ENCODE peak calls at places on chromosomes 6 and 20, in eight cellular contexts. One of them, this sample, is unnamed.

GRCh38 chr6:107846262-107846795 is 22.2 kb upstream of the SCML4 start:
- DNase-seq in CD8-positive, alpha-beta T cell: no peak
- DNase-seq in psoas muscle: no peak
- DNase-seq in stomach: no peak
- DNase-seq in H9: no peak
- DNase-seq in BE2C: no peak
- DNase-seq in heart left ventricle: no peak
- DNase-seq in GM23338: no peak
- DNase-seq in this sample: no peak

GRCh38 chr6:151313060-151313459 is 73.3 kb downstream of the AKAP12 start:
- DNase-seq in CD8-positive, alpha-beta T cell: no peak
- DNase-seq in psoas muscle: no peak
- DNase-seq in stomach: no peak
- DNase-seq in H9: peak; percentile 63
- DNase-seq in BE2C: no peak
- DNase-seq in heart left ventricle: no peak
- DNase-seq in GM23338: peak; percentile 85
- DNase-seq in this sample: no peak

GRCh38 chr20:41100001-41100480 is 37.3 kb upstream of the PLCG1 start:
- DNase-seq in CD8-positive, alpha-beta T cell: no peak
- DNase-seq in psoas muscle: no peak
- DNase-seq in stomach: no peak
- DNase-seq in H9: no peak
- DNase-seq in BE2C: no peak
- DNase-seq in heart left ventricle: no peak
- DNase-seq in GM23338: no peak
- DNase-seq in this sample: no peak

GRCh38 chr6:129212081-129212480 is 329.1 kb downstream of the LAMA2 start:
- DNase-seq in CD8-positive, alpha-beta T cell: no peak
- DNase-seq in psoas muscle: no peak
- DNase-seq in stomach: no peak
- DNase-seq in H9: no peak
- DNase-seq in BE2C: no peak
- DNase-seq in heart left ventricle: no peak
- DNase-seq in GM23338: no peak
- DNase-seq in this sample: no peak

GRCh38 chr6:139654888-139655782 is 280.7 kb upstream of the CITED2 start:
- DNase-seq in CD8-positive, alpha-beta T cell: no peak
- DNase-seq in psoas muscle: no peak
- DNase-seq in stomach: no peak
- DNase-seq in H9: peak; percentile 32
- DNase-seq in BE2C: no peak
- DNase-seq in heart left ventricle: no peak
- DNase-seq in GM23338: peak; percentile 39
- DNase-seq in this sample: no peak

GRCh38 chr6:139017227-139017626 is 11.3 kb upstream of the ABRACL start:
- DNase-seq in CD8-positive, alpha-beta T cell: no peak
- DNase-seq in psoas muscle: no peak
- DNase-seq in stomach: no peak
- DNase-seq in H9: no peak
- DNase-seq in BE2C: no peak
- DNase-seq in heart left ventricle: no peak
- DNase-seq in GM23338: no peak
- DNase-seq in this sample: no peak

GRCh38 chr6:31834367-31834703 is 6.8 kb downstream of the HSPA1B start:
- DNase-seq in CD8-positive, alpha-beta T cell: peak; percentile 51
- DNase-seq in psoas muscle: peak; percentile 89
- DNase-seq in stomach: peak; percentile 87
- DNase-seq in H9: peak; percentile 86
- DNase-seq in BE2C: peak; percentile 92
- DNase-seq in heart left ventricle: peak; percentile 92
- DNase-seq in GM23338: peak; percentile 94
- DNase-seq in this sample: peak; percentile 68

GRCh38 chr6:93394471-93394870 is 24.9 kb downstream of the EPHA7 start:
- DNase-seq in CD8-positive, alpha-beta T cell: no peak
- DNase-seq in psoas muscle: no peak
- DNase-seq in stomach: no peak
- DNase-seq in H9: no peak
- DNase-seq in BE2C: no peak
- DNase-seq in heart left ventricle: no peak
- DNase-seq in GM23338: no peak
- DNase-seq in this sample: no peak

GRCh38 chr6:42729731-42730130 is 7.3 kb upstream of the PRPH2 start:
- DNase-seq in CD8-positive, alpha-beta T cell: no peak
- DNase-seq in psoas muscle: no peak
- DNase-seq in stomach: no peak
- DNase-seq in H9: no peak
- DNase-seq in BE2C: no peak
- DNase-seq in heart left ventricle: no peak
- DNase-seq in GM23338: no peak
- DNase-seq in this sample: no peak

GRCh38 chr6:150691463-150691862 is 91.8 kb downstream of the PLEKHG1 start:
- DNase-seq in CD8-positive, alpha-beta T cell: no peak
- DNase-seq in psoas muscle: no peak
- DNase-seq in stomach: no peak
- DNase-seq in H9: no peak
- DNase-seq in BE2C: no peak
- DNase-seq in heart left ventricle: no peak
- DNase-seq in GM23338: no peak
- DNase-seq in this sample: no peak

GRCh38 chr6:19986691-19987438 is 149.7 kb downstream of the ID4 start:
- DNase-seq in CD8-positive, alpha-beta T cell: no peak
- DNase-seq in psoas muscle: no peak
- DNase-seq in stomach: no peak
- DNase-seq in H9: no peak
- DNase-seq in BE2C: no peak
- DNase-seq in heart left ventricle: no peak
- DNase-seq in GM23338: no peak
- DNase-seq in this sample: no peak

GRCh38 chr6:3569817-3570216 is 113.0 kb upstream of the SLC22A23 start:
- DNase-seq in CD8-positive, alpha-beta T cell: no peak
- DNase-seq in psoas muscle: no peak
- DNase-seq in stomach: no peak
- DNase-seq in H9: no peak
- DNase-seq in BE2C: no peak
- DNase-seq in heart left ventricle: no peak
- DNase-seq in GM23338: no peak
- DNase-seq in this sample: no peak

GRCh38 chr6:110748458-110748857 is 66.8 kb downstream of the CDK19 start:
- DNase-seq in CD8-positive, alpha-beta T cell: no peak
- DNase-seq in psoas muscle: no peak
- DNase-seq in stomach: no peak
- DNase-seq in H9: no peak
- DNase-seq in BE2C: no peak
- DNase-seq in heart left ventricle: no peak
- DNase-seq in GM23338: no peak
- DNase-seq in this sample: no peak

DNA sequence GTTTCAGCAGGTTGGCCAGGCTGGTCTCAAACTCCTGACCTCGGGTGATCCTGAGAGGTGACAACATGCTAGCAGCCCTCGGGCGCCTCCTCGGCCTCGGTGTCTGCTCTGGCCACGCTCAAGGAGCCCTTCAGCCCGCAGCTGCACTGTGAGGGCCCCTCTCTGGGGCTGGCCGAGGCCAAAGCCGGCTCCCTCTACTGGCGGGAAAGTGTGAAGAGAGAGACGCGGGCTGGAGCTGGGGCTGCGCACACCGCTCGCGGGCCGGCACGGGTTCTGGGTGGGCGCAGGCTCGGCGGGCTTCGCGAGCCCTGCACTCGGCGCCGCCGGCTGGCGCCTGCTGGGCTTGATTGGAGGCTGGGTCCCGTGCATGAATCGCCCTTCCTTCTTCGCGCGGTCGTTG is 80.8 kb upstream of the RBM24 start:
- DNase-seq in CD8-positive, alpha-beta T cell: no peak
- DNase-seq in psoas muscle: no peak
- DNase-seq in stomach: no peak
- DNase-seq in H9: peak; percentile 91
- DNase-seq in BE2C: no peak
- DNase-seq in heart left ventricle: no peak
- DNase-seq in GM23338: peak; percentile 91
- DNase-seq in this sample: no peak
- TF ChIP-seq CTCF in CD8-positive, alpha-beta T cell: no peak
- TF ChIP-seq CTCF in psoas muscle: no peak
- TF ChIP-seq CTCF in stomach: no peak
- TF ChIP-seq CTCF in H9: peak; percentile 80
- TF ChIP-seq CTCF in BE2C: no peak
- TF ChIP-seq CTCF in heart left ventricle: no peak
- TF ChIP-seq CTCF in GM23338: peak; percentile 78
- TF ChIP-seq CTCF in this sample: peak; percentile 53

GRCh38 chr6:137415127-137415833 is 78.9 kb downstream of the OLIG3 start:
- DNase-seq in CD8-positive, alpha-beta T cell: peak; percentile 58
- DNase-seq in psoas muscle: peak; percentile 27
- DNase-seq in stomach: peak; percentile 65
- DNase-seq in H9: peak; percentile 79
- DNase-seq in BE2C: peak; percentile 25
- DNase-seq in heart left ventricle: peak; percentile 40
- DNase-seq in GM23338: peak; percentile 90
- DNase-seq in this sample: peak; percentile 34
- TF ChIP-seq CTCF in CD8-positive, alpha-beta T cell: peak; percentile 54
- TF ChIP-seq CTCF in psoas muscle: peak; percentile 58
- TF ChIP-seq CTCF in stomach: peak; percentile 51
- TF ChIP-seq CTCF in H9: peak; percentile 78
- TF ChIP-seq CTCF in BE2C: peak; percentile 53
- TF ChIP-seq CTCF in heart left ventricle: peak; percentile 72
- TF ChIP-seq CTCF in GM23338: peak; percentile 78
- TF ChIP-seq CTCF in this sample: peak; percentile 69

GRCh38 chr6:131792091-131792496 is 15.7 kb upstream of the ENPP1 start:
- DNase-seq in CD8-positive, alpha-beta T cell: no peak
- DNase-seq in psoas muscle: no peak
- DNase-seq in stomach: no peak
- DNase-seq in H9: peak; percentile 50
- DNase-seq in BE2C: no peak
- DNase-seq in heart left ventricle: no peak
- DNase-seq in GM23338: peak; percentile 48
- DNase-seq in this sample: no peak

GRCh38 chr6:131787079-131787478 is 20.7 kb upstream of the ENPP1 start:
- DNase-seq in CD8-positive, alpha-beta T cell: no peak
- DNase-seq in psoas muscle: no peak
- DNase-seq in stomach: no peak
- DNase-seq in H9: no peak
- DNase-seq in BE2C: no peak
- DNase-seq in heart left ventricle: no peak
- DNase-seq in GM23338: no peak
- DNase-seq in this sample: no peak

GRCh38 chr6:131789219-131789618 is 18.6 kb upstream of the ENPP1 start:
- DNase-seq in CD8-positive, alpha-beta T cell: no peak
- DNase-seq in psoas muscle: no peak
- DNase-seq in stomach: no peak
- DNase-seq in H9: no peak
- DNase-seq in BE2C: no peak
- DNase-seq in heart left ventricle: no peak
- DNase-seq in GM23338: no peak
- DNase-seq in this sample: no peak

GRCh38 chr6:131784561-131784960 is 23.3 kb upstream of the ENPP1 start:
- DNase-seq in CD8-positive, alpha-beta T cell: no peak
- DNase-seq in psoas muscle: no peak
- DNase-seq in stomach: no peak
- DNase-seq in H9: no peak
- DNase-seq in BE2C: no peak
- DNase-seq in heart left ventricle: no peak
- DNase-seq in GM23338: no peak
- DNase-seq in this sample: no peak

GRCh38 chr6:131787955-131788712 is 19.7 kb upstream of the ENPP1 start:
- DNase-seq in CD8-positive, alpha-beta T cell: no peak
- DNase-seq in psoas muscle: peak; percentile 41
- DNase-seq in stomach: no peak
- DNase-seq in H9: no peak
- DNase-seq in BE2C: no peak
- DNase-seq in heart left ventricle: no peak
- DNase-seq in GM23338: peak; percentile 17
- DNase-seq in this sample: no peak
- TF ChIP-seq CTCF in CD8-positive, alpha-beta T cell: no peak
- TF ChIP-seq CTCF in psoas muscle: no peak
- TF ChIP-seq CTCF in stomach: no peak
- TF ChIP-seq CTCF in H9: no peak
- TF ChIP-seq CTCF in BE2C: no peak
- TF ChIP-seq CTCF in heart left ventricle: peak; percentile 29
- TF ChIP-seq CTCF in GM23338: peak; percentile 44
- TF ChIP-seq CTCF in this sample: no peak

GRCh38 chr20:37984018-37984785 is 49.1 kb downstream of the TTI1 start:
- DNase-seq in CD8-positive, alpha-beta T cell: no peak
- DNase-seq in psoas muscle: peak; percentile 33
- DNase-seq in stomach: peak; percentile 40
- DNase-seq in H9: no peak
- DNase-seq in BE2C: peak; percentile 56
- DNase-seq in heart left ventricle: peak; percentile 63
- DNase-seq in GM23338: no peak
- DNase-seq in this sample: no peak

GRCh38 chr20:37987602-37988290 is 45.5 kb downstream of the TTI1 start:
- DNase-seq in CD8-positive, alpha-beta T cell: no peak
- DNase-seq in psoas muscle: no peak
- DNase-seq in stomach: no peak
- DNase-seq in H9: no peak
- DNase-seq in BE2C: peak; percentile 83
- DNase-seq in heart left ventricle: no peak
- DNase-seq in GM23338: no peak
- DNase-seq in this sample: no peak

GRCh38 chr20:37986873-37987601 is 46.2 kb downstream of the TTI1 start:
- DNase-seq in CD8-positive, alpha-beta T cell: no peak
- DNase-seq in psoas muscle: peak; percentile 80
- DNase-seq in stomach: peak; percentile 90
- DNase-seq in H9: no peak
- DNase-seq in BE2C: peak; percentile 84
- DNase-seq in heart left ventricle: peak; percentile 89
- DNase-seq in GM23338: peak; percentile 34
- DNase-seq in this sample: no peak

GRCh38 chr20:37988555-37988954 is 44.7 kb downstream of the TTI1 start:
- DNase-seq in CD8-positive, alpha-beta T cell: no peak
- DNase-seq in psoas muscle: no peak
- DNase-seq in stomach: no peak
- DNase-seq in H9: no peak
- DNase-seq in BE2C: no peak
- DNase-seq in heart left ventricle: no peak
- DNase-seq in GM23338: no peak
- DNase-seq in this sample: no peak

DNA sequence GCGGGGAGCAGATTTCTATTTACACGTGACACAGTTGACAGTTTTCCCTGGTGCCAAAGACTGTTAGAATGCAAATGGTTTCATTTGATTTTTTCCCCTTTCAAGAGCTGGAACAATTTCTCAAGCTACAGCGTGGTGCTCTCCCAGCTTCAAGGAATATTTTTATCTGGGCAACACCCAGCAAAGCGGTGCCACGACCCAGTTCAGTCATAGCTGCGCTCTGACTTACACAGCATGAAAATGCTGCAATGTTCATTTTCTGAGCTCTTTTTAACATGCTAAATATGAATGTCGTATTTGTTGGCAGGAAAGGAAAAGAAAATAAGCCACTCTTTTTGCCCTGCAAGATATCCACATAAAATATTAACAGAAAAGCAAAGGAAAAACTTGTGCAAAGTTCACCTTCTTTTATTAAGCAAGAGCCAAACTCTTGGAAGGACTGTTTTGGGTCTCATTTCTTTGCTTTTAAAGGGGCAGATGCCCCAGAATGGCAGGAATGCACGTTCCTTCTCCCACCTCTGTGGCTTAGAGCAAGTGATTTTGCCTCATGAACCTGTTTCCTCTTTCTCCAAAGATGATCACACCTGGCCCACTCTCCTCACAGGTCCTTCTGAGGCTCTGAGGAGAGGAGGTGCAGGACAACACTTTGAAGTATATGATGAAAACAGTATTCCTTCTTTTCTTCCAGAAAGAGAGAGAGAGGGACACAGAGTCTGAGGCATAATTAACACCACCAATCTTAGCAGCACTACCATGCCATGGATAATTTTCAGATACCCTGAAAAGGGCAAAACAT is 47.0 kb downstream of the TTI1 start:
- DNase-seq in CD8-positive, alpha-beta T cell: no peak
- DNase-seq in psoas muscle: no peak
- DNase-seq in stomach: peak; percentile 40
- DNase-seq in H9: no peak
- DNase-seq in BE2C: no peak
- DNase-seq in heart left ventricle: no peak
- DNase-seq in GM23338: no peak
- DNase-seq in this sample: no peak
- TF ChIP-seq CTCF in CD8-positive, alpha-beta T cell: no peak
- TF ChIP-seq CTCF in psoas muscle: no peak
- TF ChIP-seq CTCF in stomach: no peak
- TF ChIP-seq CTCF in H9: no peak
- TF ChIP-seq CTCF in BE2C: no peak
- TF ChIP-seq CTCF in heart left ventricle: no peak
- TF ChIP-seq CTCF in GM23338: no peak
- TF ChIP-seq CTCF in this sample: no peak